ENCODE peak calls at places on chromosomes 12 and 14, in six cellular contexts. One of them, this sample, is unnamed.

GRCh38 chr12:12267801-12268200 is 957 bp upstream of the LRP6 start:
- DNase-seq in Panc1: no peak
- DNase-seq in A549: no peak
- DNase-seq in ascending aorta: no peak
- DNase-seq in trophoblast cell: no peak
- DNase-seq in fibroblast of villous mesenchyme: no peak
- DNase-seq in this sample: no peak

GRCh38 chr12:53217049-53217929 is 10.2 kb upstream of the ITGB7 start:
- DNase-seq in Panc1: no peak
- DNase-seq in A549: peak; percentile 52
- DNase-seq in ascending aorta: peak; percentile 77
- DNase-seq in trophoblast cell: no peak
- DNase-seq in fibroblast of villous mesenchyme: peak; percentile 40
- DNase-seq in this sample: no peak

GRCh38 chr12:11652351-11653040 is 3.0 kb downstream of the ETV6 start:
- DNase-seq in Panc1: no peak
- DNase-seq in A549: no peak
- DNase-seq in ascending aorta: no peak
- DNase-seq in trophoblast cell: peak; percentile 17
- DNase-seq in fibroblast of villous mesenchyme: peak; percentile 81
- DNase-seq in this sample: no peak

GRCh38 chr12:80641936-80642335 is 65.5 kb upstream of the MYF6 start:
- DNase-seq in Panc1: no peak
- DNase-seq in A549: no peak
- DNase-seq in ascending aorta: no peak
- DNase-seq in trophoblast cell: no peak
- DNase-seq in fibroblast of villous mesenchyme: no peak
- DNase-seq in this sample: no peak

GRCh38 chr12:105272814-105273416 is 36.9 kb upstream of the APPL2 start:
- DNase-seq in Panc1: no peak
- DNase-seq in A549: no peak
- DNase-seq in ascending aorta: no peak
- DNase-seq in trophoblast cell: no peak
- DNase-seq in fibroblast of villous mesenchyme: no peak
- DNase-seq in this sample: no peak

GRCh38 chr12:4281173-4281654 is 7.7 kb downstream of the CCND2 start:
- DNase-seq in Panc1: no peak
- DNase-seq in A549: no peak
- DNase-seq in ascending aorta: no peak
- DNase-seq in trophoblast cell: no peak
- DNase-seq in fibroblast of villous mesenchyme: no peak
- DNase-seq in this sample: no peak

GRCh38 chr14:37596790-37597189 is 1.4 kb downstream of the TTC6 start:
- DNase-seq in Panc1: no peak
- DNase-seq in A549: no peak
- DNase-seq in ascending aorta: no peak
- DNase-seq in trophoblast cell: no peak
- DNase-seq in fibroblast of villous mesenchyme: no peak
- DNase-seq in this sample: no peak

GRCh38 chr12:6229224-6229748 is 29.1 kb downstream of the CD9 start:
- DNase-seq in Panc1: no peak
- DNase-seq in A549: no peak
- DNase-seq in ascending aorta: no peak
- DNase-seq in trophoblast cell: peak; percentile 66
- DNase-seq in fibroblast of villous mesenchyme: peak; percentile 78
- DNase-seq in this sample: no peak

GRCh38 chr12:127588224-127588623 is 678.7 kb upstream of the TMEM132C start:
- DNase-seq in Panc1: no peak
- DNase-seq in A549: no peak
- DNase-seq in ascending aorta: peak; percentile 88
- DNase-seq in trophoblast cell: no peak
- DNase-seq in fibroblast of villous mesenchyme: peak; percentile 18
- DNase-seq in this sample: peak; percentile 89

GRCh38 chr14:23148596-23149249 is 29.7 kb upstream of the CEBPE start:
- DNase-seq in Panc1: no peak
- DNase-seq in A549: no peak
- DNase-seq in ascending aorta: no peak
- DNase-seq in trophoblast cell: no peak
- DNase-seq in fibroblast of villous mesenchyme: peak; percentile 66
- DNase-seq in this sample: no peak

GRCh38 chr12:68267892-68268396 is 14.5 kb upstream of the IL22 start:
- DNase-seq in Panc1: no peak
- DNase-seq in A549: no peak
- DNase-seq in ascending aorta: no peak
- DNase-seq in trophoblast cell: peak; percentile 22
- DNase-seq in fibroblast of villous mesenchyme: peak; percentile 87
- DNase-seq in this sample: peak; percentile 64

GRCh38 chr12:75503459-75503858 is 8.0 kb downstream of the KRR1 start:
- DNase-seq in Panc1: no peak
- DNase-seq in A549: no peak
- DNase-seq in ascending aorta: no peak
- DNase-seq in trophoblast cell: no peak
- DNase-seq in fibroblast of villous mesenchyme: no peak
- DNase-seq in this sample: no peak

GRCh38 chr14:63887899-63888298 is 35.1 kb downstream of the SYNE2 start:
- DNase-seq in Panc1: no peak
- DNase-seq in A549: no peak
- DNase-seq in ascending aorta: no peak
- DNase-seq in trophoblast cell: no peak
- DNase-seq in fibroblast of villous mesenchyme: no peak
- DNase-seq in this sample: no peak

GRCh38 chr12:121184425-121184824 is 25.5 kb upstream of the P2RX4 start:
- DNase-seq in Panc1: no peak
- DNase-seq in A549: no peak
- DNase-seq in ascending aorta: no peak
- DNase-seq in trophoblast cell: peak; percentile 45
- DNase-seq in fibroblast of villous mesenchyme: no peak
- DNase-seq in this sample: no peak

GRCh38 chr14:53784688-53785087 is 171.9 kb downstream of the BMP4 start:
- DNase-seq in Panc1: no peak
- DNase-seq in A549: no peak
- DNase-seq in ascending aorta: no peak
- DNase-seq in trophoblast cell: no peak
- DNase-seq in fibroblast of villous mesenchyme: no peak
- DNase-seq in this sample: no peak

GRCh38 chr12:131990066-131990979 is 40.6 kb downstream of the EP400 start:
- DNase-seq in Panc1: no peak
- DNase-seq in A549: no peak
- DNase-seq in ascending aorta: no peak
- DNase-seq in trophoblast cell: no peak
- DNase-seq in fibroblast of villous mesenchyme: no peak
- DNase-seq in this sample: no peak

GRCh38 chr12:45568808-45569207 is 160.7 kb upstream of the ARID2 start:
- DNase-seq in Panc1: no peak
- DNase-seq in A549: no peak
- DNase-seq in ascending aorta: no peak
- DNase-seq in trophoblast cell: no peak
- DNase-seq in fibroblast of villous mesenchyme: no peak
- DNase-seq in this sample: no peak

GRCh38 chr14:71610797-71611196 is 321.4 kb upstream of the RGS6 start:
- DNase-seq in Panc1: no peak
- DNase-seq in A549: no peak
- DNase-seq in ascending aorta: no peak
- DNase-seq in trophoblast cell: no peak
- DNase-seq in fibroblast of villous mesenchyme: no peak
- DNase-seq in this sample: no peak

GRCh38 chr12:120115692-120116442 is 686 bp downstream of the RAB35 start:
- DNase-seq in Panc1: no peak
- DNase-seq in A549: peak; percentile 73
- DNase-seq in ascending aorta: no peak
- DNase-seq in trophoblast cell: no peak
- DNase-seq in fibroblast of villous mesenchyme: peak; percentile 31
- DNase-seq in this sample: no peak

GRCh38 chr12:15700595-15700994 is 88.6 kb downstream of the EPS8 start:
- DNase-seq in Panc1: peak; percentile 58
- DNase-seq in A549: peak; percentile 72
- DNase-seq in ascending aorta: no peak
- DNase-seq in trophoblast cell: no peak
- DNase-seq in fibroblast of villous mesenchyme: peak; percentile 85
- DNase-seq in this sample: peak; percentile 83

GRCh38 chr12:10453144-10453543 is at the start of gene KLRC1:
- DNase-seq in Panc1: no peak
- DNase-seq in A549: no peak
- DNase-seq in ascending aorta: no peak
- DNase-seq in trophoblast cell: no peak
- DNase-seq in fibroblast of villous mesenchyme: no peak
- DNase-seq in this sample: peak; percentile 4

GRCh38 chr14:56199095-56199975 is 81.1 kb downstream of the PELI2 start:
- DNase-seq in Panc1: no peak
- DNase-seq in A549: peak; percentile 95
- DNase-seq in ascending aorta: no peak
- DNase-seq in trophoblast cell: no peak
- DNase-seq in fibroblast of villous mesenchyme: peak; percentile 99
- DNase-seq in this sample: peak; percentile 97

GRCh38 chr14:100770046-100770445 is 43.4 kb downstream of the DLK1 start:
- DNase-seq in Panc1: no peak
- DNase-seq in A549: no peak
- DNase-seq in ascending aorta: no peak
- DNase-seq in trophoblast cell: no peak
- DNase-seq in fibroblast of villous mesenchyme: no peak
- DNase-seq in this sample: no peak

GRCh38 chr14:100765991-100766390 is 39.3 kb downstream of the DLK1 start:
- DNase-seq in Panc1: no peak
- DNase-seq in A549: no peak
- DNase-seq in ascending aorta: peak; percentile 45
- DNase-seq in trophoblast cell: no peak
- DNase-seq in fibroblast of villous mesenchyme: no peak
- DNase-seq in this sample: no peak

GRCh38 chr14:100769035-100769939 is 42.6 kb downstream of the DLK1 start:
- DNase-seq in Panc1: no peak
- DNase-seq in A549: no peak
- DNase-seq in ascending aorta: peak; percentile 45
- DNase-seq in trophoblast cell: no peak
- DNase-seq in fibroblast of villous mesenchyme: no peak
- DNase-seq in this sample: no peak

GRCh38 chr14:100767003-100767787 is 40.5 kb downstream of the DLK1 start:
- DNase-seq in Panc1: no peak
- DNase-seq in A549: no peak
- DNase-seq in ascending aorta: peak; percentile 49
- DNase-seq in trophoblast cell: no peak
- DNase-seq in fibroblast of villous mesenchyme: no peak
- DNase-seq in this sample: no peak

DNA sequence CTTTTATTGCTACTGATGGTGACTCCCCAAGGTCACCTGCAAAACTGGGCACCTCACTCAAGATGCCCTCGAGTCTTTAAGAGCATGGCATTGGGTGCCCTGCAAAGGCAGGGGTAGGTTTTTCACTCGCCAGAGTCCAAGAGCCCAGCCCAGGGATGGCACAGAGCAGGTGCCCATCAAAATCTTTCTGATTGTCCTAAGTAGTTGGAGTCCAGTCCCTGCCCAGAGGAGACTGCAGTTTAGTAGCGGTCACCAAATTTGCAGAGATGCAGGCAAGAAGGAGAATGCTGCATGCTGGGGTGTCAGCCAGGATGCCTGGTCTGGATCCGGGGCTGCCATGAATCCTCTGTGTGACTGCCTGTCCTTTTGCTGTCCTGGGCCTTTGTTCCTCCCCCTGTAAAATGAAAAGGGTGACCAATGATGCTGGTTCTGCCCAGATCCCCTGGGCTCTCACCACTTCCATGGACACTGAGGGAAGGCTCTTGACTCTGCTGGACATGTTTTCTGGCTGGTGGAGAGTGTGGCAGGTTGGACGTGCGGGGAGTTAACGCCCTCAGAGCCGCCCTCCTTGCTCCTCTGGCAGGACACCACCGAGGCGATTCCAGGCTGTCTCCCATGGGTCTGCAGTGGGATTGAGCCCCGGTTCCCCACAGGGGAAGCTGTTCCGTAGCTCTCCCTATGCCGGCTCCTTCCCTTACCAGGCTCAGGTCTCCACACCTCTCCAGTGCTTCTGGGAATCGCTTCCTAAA is 41.3 kb downstream of the DLK1 start:
- DNase-seq in Panc1: no peak
- DNase-seq in A549: no peak
- DNase-seq in ascending aorta: peak; percentile 22
- DNase-seq in trophoblast cell: no peak
- DNase-seq in fibroblast of villous mesenchyme: no peak
- DNase-seq in this sample: no peak
- H3K4me3 ChIP-seq in Panc1: no peak overlapping the region
- H3K4me3 ChIP-seq in A549: no peak overlapping the region
- H3K4me3 ChIP-seq in ascending aorta: no peak overlapping the region
- H3K4me3 ChIP-seq in trophoblast cell: no peak overlapping the region
- H3K4me3 ChIP-seq in fibroblast of villous mesenchyme: no peak overlapping the region
- H3K4me3 ChIP-seq in this sample: no peak overlapping the region

DNA sequence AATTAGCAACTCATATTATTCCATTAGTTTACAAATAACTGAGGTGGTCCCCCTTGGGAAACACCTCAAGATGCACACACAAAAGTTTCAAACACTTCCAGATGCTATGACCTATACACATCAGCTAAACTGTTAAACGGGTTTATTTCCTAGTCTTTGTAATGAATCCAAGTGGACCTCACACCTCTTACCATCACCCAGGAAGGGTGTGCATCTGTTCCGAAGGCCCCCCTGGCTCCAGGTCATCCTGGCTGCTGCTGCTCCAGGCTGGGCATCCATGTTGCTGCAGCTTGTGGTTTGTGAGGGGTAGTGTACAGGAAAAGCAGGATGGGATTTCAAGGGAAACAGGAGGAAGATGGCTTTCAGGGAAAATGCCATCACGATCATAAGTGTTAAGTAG is 6.8 kb downstream of the HNRNPC start:
- DNase-seq in Panc1: no peak
- DNase-seq in A549: no peak
- DNase-seq in ascending aorta: no peak
- DNase-seq in trophoblast cell: no peak
- DNase-seq in fibroblast of villous mesenchyme: no peak
- DNase-seq in this sample: no peak
- H3K4me3 ChIP-seq in Panc1: no peak overlapping the region
- H3K4me3 ChIP-seq in A549: no peak overlapping the region
- H3K4me3 ChIP-seq in ascending aorta: no peak overlapping the region
- H3K4me3 ChIP-seq in trophoblast cell: no peak overlapping the region
- H3K4me3 ChIP-seq in fibroblast of villous mesenchyme: peak overlapping the region; percentile 3
- H3K4me3 ChIP-seq in this sample: no peak overlapping the region

DNA sequence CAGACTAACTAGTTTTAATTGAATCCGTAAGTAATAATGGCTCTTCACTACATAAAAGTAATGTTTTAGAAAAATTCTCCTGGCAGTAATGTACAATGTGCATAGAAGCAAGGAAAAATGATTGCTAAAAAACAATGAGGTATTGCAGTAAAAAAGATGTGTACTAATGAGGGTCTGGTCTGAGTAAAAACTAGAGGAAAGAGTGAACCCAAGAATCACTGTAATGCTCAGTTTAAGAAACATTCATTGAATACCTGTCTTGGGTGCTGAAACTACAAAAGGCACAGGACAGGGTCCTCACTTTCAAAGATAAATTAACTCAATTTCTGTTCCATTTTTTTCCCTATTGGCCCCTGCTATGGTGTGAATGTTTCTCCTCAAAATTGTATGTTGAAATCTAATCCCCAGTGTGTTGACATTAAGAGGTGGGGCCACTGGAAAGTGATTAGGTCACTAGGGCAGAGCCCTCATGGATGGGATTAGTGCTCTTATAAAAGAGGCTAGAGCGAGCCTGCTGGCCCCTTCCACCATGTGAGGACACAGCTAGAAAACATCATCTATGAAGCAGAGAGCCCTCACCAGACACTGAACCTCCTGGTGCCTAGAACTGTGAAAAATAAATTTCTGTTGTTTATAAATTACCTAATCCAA is 51.6 kb downstream of the RPS6KA5 start:
- DNase-seq in Panc1: no peak
- DNase-seq in A549: peak; percentile 12
- DNase-seq in ascending aorta: no peak
- DNase-seq in trophoblast cell: no peak
- DNase-seq in fibroblast of villous mesenchyme: peak; percentile 19
- DNase-seq in this sample: no peak
- H3K4me3 ChIP-seq in Panc1: no peak overlapping the region
- H3K4me3 ChIP-seq in A549: no peak overlapping the region
- H3K4me3 ChIP-seq in ascending aorta: no peak overlapping the region
- H3K4me3 ChIP-seq in trophoblast cell: no peak overlapping the region
- H3K4me3 ChIP-seq in fibroblast of villous mesenchyme: no peak overlapping the region
- H3K4me3 ChIP-seq in this sample: no peak overlapping the region

GRCh38 chr12:2892246-2892645 is 1.6 kb downstream of the TULP3 start:
- DNase-seq in Panc1: no peak
- DNase-seq in A549: no peak
- DNase-seq in ascending aorta: no peak
- DNase-seq in trophoblast cell: no peak
- DNase-seq in fibroblast of villous mesenchyme: peak; percentile 18
- DNase-seq in this sample: no peak
- H3K4me3 ChIP-seq in Panc1: peak overlapping the region; percentile 87
- H3K4me3 ChIP-seq in A549: no peak overlapping the region
- H3K4me3 ChIP-seq in ascending aorta: peak overlapping the region; percentile 62
- H3K4me3 ChIP-seq in trophoblast cell: no peak overlapping the region
- H3K4me3 ChIP-seq in fibroblast of villous mesenchyme: peak overlapping the region; percentile 87
- H3K4me3 ChIP-seq in this sample: peak overlapping the region; percentile 81